ENCODE peak calls at places on chromosomes 6 and 20, in four cellular contexts. H, L, B and Z are unnamed samples.

GRCh38 chr6:147077251-147077650 is 127.0 kb upstream of the STXBP5 start:
- DNase-seq in B (no peak), H (no peak), L (no peak), Z (no peak)

GRCh38 chr6:40472354-40472753 is 114.8 kb downstream of the LRFN2 start:
- DNase-seq in H (no peak), B (no peak), L (no peak), Z (no peak)

GRCh38 chr6:133099573-133099972 is 141.6 kb upstream of the EYA4 start:
- DNase-seq in L (no peak), B (peak; percentile 81), H (no peak), Z (no peak)

GRCh38 chr20:41329435-41330342 is 10.9 kb upstream of the LPIN3 start:
- DNase-seq in L (no peak), B (peak; percentile 91), H (peak; percentile 84), Z (no peak)

GRCh38 chr6:149441740-149442139 is 41.7 kb downstream of the SUMO4 start:
- DNase-seq in H (peak; percentile 59), B (no peak), L (no peak), Z (no peak)

GRCh38 chr20:57613481-57613921 is 6.7 kb downstream of the ZBP1 start:
- DNase-seq in B (no peak), H (no peak), L (no peak), Z (peak; percentile 13)

GRCh38 chr6:138971601-138972000 is 16.5 kb downstream of the REPS1 start:
- DNase-seq in B (no peak), H (no peak), L (no peak), Z (peak; percentile 67)

GRCh38 chr6:5034736-5035135 is 30.9 kb upstream of the RPP40 start:
- DNase-seq in L (no peak), H (no peak), B (no peak), Z (no peak)

GRCh38 chr6:166825553-166826145 is 130.7 kb downstream of the RNASET2 start:
- DNase-seq in L (no peak), H (no peak), B (no peak), Z (no peak)

GRCh38 chr20:24102290-24102689 is 113.7 kb upstream of the GGTLC1 start:
- DNase-seq in L (peak; percentile 59), H (no peak), B (no peak), Z (peak; percentile 86)

GRCh38 chr6:129646617-129647016 is 63.4 kb downstream of the ARHGAP18 start:
- DNase-seq in L (no peak), H (no peak), B (no peak), Z (no peak)

GRCh38 chr20:60271597-60271996 is 313.4 kb downstream of the CDH26 start:
- DNase-seq in H (no peak), B (no peak), L (peak; percentile 57), Z (peak; percentile 67)

GRCh38 chr6:137729866-137730629 is 137.0 kb upstream of the TNFAIP3 start:
- DNase-seq in L (no peak), B (no peak), H (no peak), Z (no peak)

GRCh38 chr6:123518441-123519190 is 118.1 kb downstream of the TRDN start:
- DNase-seq in H (no peak), B (no peak), L (no peak), Z (no peak)

GRCh38 chr6:155301867-155302266 is 12.4 kb downstream of the TFB1M start:
- DNase-seq in L (no peak), B (no peak), H (no peak), Z (no peak)

GRCh38 chr20:52313335-52313963 is 121.9 kb upstream of the ZFP64 start:
- DNase-seq in H (no peak), B (peak; percentile 40), L (peak; percentile 22), Z (peak; percentile 70)

GRCh38 chr6:159761873-159762680 is at the start of gene ACAT2:
- DNase-seq in H (peak; percentile 97), L (peak; percentile 99), B (peak; percentile 89), Z (peak; percentile 98)

GRCh38 chr6:80319286-80319685 is 212.8 kb downstream of the BCKDHB start:
- DNase-seq in B (no peak), L (no peak), H (no peak), Z (no peak)

GRCh38 chr20:32470025-32470861 is 112.1 kb downstream of the ASXL1 start:
- DNase-seq in H (no peak), L (peak; percentile 97), B (no peak), Z (peak; percentile 88)

GRCh38 chr20:59123011-59123676 is 40.5 kb upstream of the ZNF831 start:
- DNase-seq in L (no peak), H (peak; percentile 81), B (no peak), Z (no peak)

GRCh38 chr20:9150632-9151031 is 81.7 kb downstream of the PLCB4 start:
- DNase-seq in H (no peak), L (no peak), B (no peak), Z (no peak)